ENCODE peak calls at places on chromosome 13, in nine cellular contexts. C is foreskin fibroblast; Q is pancreas; F is AG04450; E is CD8-positive, alpha-beta T cell; M is AG09309; Z is ascending aorta; B is GM23338; I is IMR-90. P is an unnamed sample.
A peak's percentile ranks its signal among the peaks of the same experiment; 100 is the strongest.

GRCh38 chr13:43346427-43346826 is 323.0 kb downstream of the DNAJC15 start:
- DNase-seq in C (no peak), B (no peak), E (no peak), M (no peak), F (no peak), Z (no peak), Q (no peak), I (no peak), P (no peak)

GRCh38 chr13:100175078-100175802 is 86.3 kb downstream of the PCCA start:
- DNase-seq in M (no peak), I (no peak), E (no peak), F (no peak), B (no peak), Q (no peak), Z (no peak), C (no peak), P (no peak)

GRCh38 chr13:47374741-47375140 is 477.9 kb upstream of the HTR2A start:
- DNase-seq in F (no peak), Z (no peak), C (no peak), I (no peak), Q (no peak), B (no peak), E (no peak), M (no peak), P (no peak)

GRCh38 chr13:105773887-105774538 is 761.4 kb downstream of the EFNB2 start:
- DNase-seq in M (no peak), Z (no peak), E (no peak), C (no peak), F (no peak), Q (no peak), I (peak; percentile 57), B (no peak), P (no peak)

GRCh38 chr13:113922412-113923118 is 51.3 kb downstream of the C13orf46 start:
- DNase-seq in I (no peak), F (no peak), Q (no peak), C (no peak), B (no peak), M (no peak), E (no peak), Z (peak; percentile 59), P (no peak)

GRCh38 chr13:66778461-66778860 is 451.7 kb downstream of the PCDH9 start:
- DNase-seq in M (no peak), E (no peak), I (no peak), Z (no peak), C (peak; percentile 17), B (no peak), F (no peak), Q (no peak), P (no peak)

GRCh38 chr13:68386808-68387207 is 1156.7 kb upstream of the PCDH9 start:
- DNase-seq in B (no peak), Q (no peak), F (no peak), C (no peak), Z (no peak), I (no peak), M (no peak), E (no peak), P (no peak)

GRCh38 chr13:30002577-30002976 is 152.2 kb upstream of the UBL3 start:
- DNase-seq in F (peak; percentile 45), E (no peak), I (peak; percentile 85), C (peak; percentile 77), M (peak; percentile 60), B (no peak), Q (no peak), Z (no peak), P (no peak)

GRCh38 chr13:75724742-75725504 is 88.8 kb downstream of the LMO7 start:
- DNase-seq in E (no peak), M (no peak), Q (no peak), F (no peak), C (no peak), Z (no peak), B (no peak), I (no peak), P (no peak)

GRCh38 chr13:44013666-44014291 is 134.1 kb downstream of the LACC1 start:
- DNase-seq in I (peak; percentile 77), F (peak; percentile 18), Q (no peak), E (no peak), B (no peak), Z (no peak), M (peak; percentile 55), C (peak; percentile 78), P (peak; percentile 33)

GRCh38 chr13:113105032-113105993 is at the start of gene F7:
- DNase-seq in Z (no peak), F (no peak), E (no peak), C (peak; percentile 50), Q (peak; percentile 46), M (no peak), B (no peak), I (peak; percentile 45), P (no peak)

DNA sequence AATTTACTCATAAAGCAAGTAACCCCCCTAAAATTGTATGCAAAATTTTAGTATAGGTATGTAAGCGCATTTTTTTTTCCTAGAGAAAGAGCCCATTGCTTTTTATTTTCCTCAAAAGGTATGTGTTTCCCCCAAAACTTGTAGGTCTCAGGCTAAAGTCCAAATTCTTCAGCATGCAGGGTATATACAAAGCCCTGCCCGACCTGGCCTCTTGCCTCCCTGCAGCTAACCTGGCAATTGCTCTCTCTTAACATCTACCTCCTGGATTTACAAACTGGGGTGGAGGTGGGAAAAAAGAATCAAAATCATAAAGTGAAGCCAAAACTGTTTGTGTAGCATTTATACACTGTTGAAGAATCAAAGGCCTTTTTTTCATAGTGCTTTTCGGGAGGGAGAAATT is 107.8 kb downstream of the KCNRG start:
- DNase-seq in B (no peak), I (no peak), F (no peak), M (no peak), C (no peak), Z (no peak), E (no peak), Q (no peak), P (no peak)
- H3K4me3 ChIP-seq in B (peak overlapping the region; percentile 89), I (no peak overlapping the region), F (peak overlapping the region; percentile 88), M (peak overlapping the region; percentile 62), C (peak overlapping the region; percentile 78), Z (peak overlapping the region; percentile 90), E (no peak overlapping the region), Q (no peak overlapping the region), P (no peak overlapping the region)

DNA sequence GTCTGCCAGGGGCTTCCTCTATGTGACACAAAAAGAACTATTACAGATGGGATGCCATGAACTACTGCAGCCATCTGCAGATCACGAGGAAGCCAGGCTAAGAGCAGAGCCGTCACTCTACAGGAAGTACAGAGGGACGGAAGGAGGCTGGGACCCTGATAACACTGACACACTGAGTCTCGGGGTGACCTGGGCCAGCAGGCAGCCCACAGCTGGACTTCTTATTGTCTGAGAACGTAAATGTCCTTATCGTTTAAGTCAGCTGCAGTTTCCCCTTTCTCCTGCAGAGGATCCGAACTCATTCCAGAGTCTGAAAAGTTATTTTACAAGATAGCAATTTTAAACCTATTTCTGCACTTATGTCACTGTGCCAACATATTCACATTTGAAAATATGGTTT is 20.7 kb downstream of the PARP4 start:
- DNase-seq in E (no peak), C (no peak), M (no peak), Q (no peak), Z (no peak), I (no peak), F (no peak), B (no peak), P (no peak)
- TF ChIP-seq CTCF in E (no peak), C (peak; percentile 8), M (no peak), Q (no peak), Z (no peak), I (no peak), F (peak; percentile 21), B (no peak), P (no peak)

GRCh38 chr13:73059460-73060250 is 850 bp downstream of the KLF5 start:
- DNase-seq in E (peak; percentile 25), Q (peak; percentile 92), I (peak; percentile 10), C (peak; percentile 55), Z (peak; percentile 66), B (peak; percentile 80), M (no peak), F (no peak), P (no peak)

GRCh38 chr13:73060251-73061160 is 1.7 kb downstream of the KLF5 start:
- DNase-seq in Q (no peak), C (peak; percentile 87), Z (peak; percentile 66), I (peak; percentile 82), M (peak; percentile 53), B (no peak), F (peak; percentile 50), E (no peak), P (peak; percentile 52)

GRCh38 chr13:73063166-73063565 is 4.4 kb downstream of the KLF5 start:
- DNase-seq in Q (no peak), B (no peak), E (no peak), C (no peak), F (no peak), Z (no peak), I (no peak), M (no peak), P (no peak)

GRCh38 chr13:73062368-73062767 is 3.6 kb downstream of the KLF5 start:
- DNase-seq in I (no peak), Z (no peak), B (no peak), F (no peak), Q (no peak), M (no peak), E (no peak), C (no peak), P (no peak)

DNA sequence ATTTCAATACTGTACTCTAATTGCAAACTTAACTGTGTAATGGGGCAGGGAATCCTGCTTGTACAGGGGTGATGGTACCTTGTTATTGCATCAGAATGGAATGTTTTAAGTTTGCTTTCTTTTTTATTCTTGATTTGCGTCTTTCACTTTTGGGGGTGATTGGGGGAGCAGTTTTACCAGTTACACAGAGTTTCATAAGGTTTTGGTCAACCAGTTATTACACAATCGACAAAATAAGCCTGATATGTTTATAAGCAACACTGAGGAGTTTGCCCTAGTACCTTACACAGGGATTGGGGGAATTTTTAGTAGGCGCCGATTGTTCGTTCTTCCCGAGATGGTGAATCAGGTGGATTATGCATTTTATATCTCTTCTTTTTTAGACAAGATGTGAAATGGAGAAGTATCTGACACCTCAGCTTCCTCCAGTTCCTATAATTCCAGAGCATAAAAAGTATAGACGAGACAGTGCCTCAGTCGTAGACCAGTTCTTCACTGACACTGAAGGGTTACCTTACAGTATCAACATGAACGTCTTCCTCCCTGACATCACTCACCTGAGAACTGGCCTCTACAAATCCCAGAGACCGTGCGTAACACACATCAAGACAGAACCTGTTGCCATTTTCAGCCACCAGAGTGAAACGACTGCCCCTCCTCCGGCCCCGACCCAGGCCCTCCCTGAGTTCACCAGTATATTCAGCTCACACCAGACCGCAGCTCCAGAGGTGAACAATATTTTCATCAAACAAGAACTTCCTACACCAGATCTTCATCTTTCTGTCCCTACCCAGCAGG is 2.9 kb downstream of the KLF5 start:
- DNase-seq in F (no peak), Z (no peak), Q (no peak), E (no peak), M (no peak), C (no peak), B (peak; percentile 22), I (no peak), P (no peak)
- H3K4me3 ChIP-seq in F (peak overlapping the region; percentile 22), Z (no peak overlapping the region), Q (no peak overlapping the region), E (no peak overlapping the region), M (peak overlapping the region; percentile 85), C (no peak overlapping the region), B (no peak overlapping the region), I (no peak overlapping the region), P (no peak overlapping the region)

DNA sequence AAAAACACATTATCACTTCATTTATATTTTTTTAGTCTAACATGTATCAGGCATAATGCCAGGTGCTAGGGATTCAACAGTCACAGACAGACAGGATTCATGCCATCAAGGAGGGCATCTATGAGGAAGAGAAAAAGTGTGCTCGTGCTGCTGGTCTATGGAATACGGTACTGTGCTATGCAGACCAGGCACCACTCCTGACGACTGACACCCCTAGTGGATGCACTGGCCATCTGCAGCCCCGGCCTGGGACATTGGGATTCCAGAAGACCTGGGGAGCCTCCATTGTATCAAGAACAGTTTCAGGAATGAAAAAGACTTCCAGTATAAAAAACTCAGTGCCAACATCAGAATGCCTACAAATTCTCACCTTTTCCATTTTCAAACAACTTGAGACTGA is 94.0 kb downstream of the KLF12 start:
- DNase-seq in Z (no peak), M (no peak), B (peak; percentile 91), C (peak; percentile 37), Q (no peak), F (no peak), E (no peak), I (peak; percentile 31), P (peak; percentile 4)
- TF ChIP-seq CTCF in Z (peak; percentile 30), M (peak; percentile 57), B (peak; percentile 82), C (peak; percentile 44), Q (peak; percentile 16), F (peak; percentile 55), E (peak; percentile 28), I (peak; percentile 49), P (peak; percentile 73)

P was measured in HFF-Myc.